ENCODE peak calls at places on chromosomes 11 and 22, in eight cellular contexts. B is skeletal muscle cell; W is endothelial cell; G is effector CD8-positive, alpha-beta T cell; N is NB4; E is body of pancreas; L is activated CD8-positive, alpha-beta T cell treated with anti-CD3 and anti-CD28 coated beads, Interleukin-2, amount 10 ng/mL, durations not matched to agents 7 days and 5 days; U is kidney. I is an unnamed sample.

GRCh38 chr22:28254396-28254795 is 335.3 kb upstream of the PITPNB start:
- DNase-seq in B (no peak), W (no peak), G (no peak), N (no peak), E (no peak), L (no peak), U (no peak), I (no peak)

GRCh38 chr11:121035823-121036222 is 11.9 kb downstream of the TBCEL start:
- DNase-seq in B (no peak), W (no peak), G (no peak), N (no peak), E (no peak), L (no peak), U (no peak), I (no peak)

GRCh38 chr11:93935826-93936225 is 85.3 kb upstream of the HEPHL1 start:
- DNase-seq in B (no peak), W (no peak), G (no peak), N (no peak), E (no peak), L (no peak), U (no peak), I (no peak)

GRCh38 chr11:81219661-81220060 is 1514.0 kb downstream of the FAM181B start:
- DNase-seq in B (no peak), W (no peak), G (no peak), N (no peak), E (no peak), L (no peak), U (no peak), I (no peak)

GRCh38 chr22:26606611-26607010 is 11.2 kb downstream of the CRYBB1 start:
- DNase-seq in B (peak), W (no peak), G (no peak), N (no peak), E (no peak), L (no peak), U (no peak), I (no peak)

GRCh38 chr22:40509401-40510134 is 127.0 kb downstream of the MRTFA start:
- DNase-seq in B (peak), W (no peak), G (no peak), N (no peak), E (peak), L (no peak), U (no peak), I (no peak)

GRCh38 chr11:67293090-67293489 is 4.0 kb downstream of the ANKRD13D start:
- DNase-seq in B (no peak), W (no peak), G (no peak), N (no peak), E (no peak), L (no peak), U (no peak), I (no peak)

GRCh38 chr11:70200212-70200844 is 2.8 kb upstream of the FADD start:
- DNase-seq in B (no peak), W (no peak), G (no peak), N (no peak), E (no peak), L (no peak), U (no peak), I (no peak)

GRCh38 chr11:28713850-28714249 is 605.7 kb downstream of the METTL15 start:
- DNase-seq in B (no peak), W (no peak), G (no peak), N (no peak), E (no peak), L (no peak), U (no peak), I (no peak)

GRCh38 chr11:128603752-128604472 is 16.6 kb upstream of the ETS1 start:
- DNase-seq in B (no peak), W (no peak), G (no peak), N (peak), E (no peak), L (peak), U (no peak), I (no peak)

GRCh38 chr11:60914620-60915249 is 777 bp downstream of the TMEM109 start:
- DNase-seq in B (peak), W (peak), G (peak), N (peak), E (no peak), L (peak), U (peak), I (no peak)